ENCODE peak calls at places on chromosomes 13 and 19, in ten cellular contexts. H is fibroblast of lung, J is lower lobe of right lung, E is uterus, I is astrocyte, Z is DND-41, R is spleen, K is A549, V is breast epithelium, W is keratinocyte. M is an unnamed sample.

GRCh38 chr13:74258951-74259350 is 124.7 kb upstream of the KLF12 start:
- DNase-seq in H (no peak), J (no peak), E (no peak), I (no peak), Z (no peak), R (no peak), K (no peak), V (no peak), W (no peak), M (no peak)

GRCh38 chr13:107977175-107977574 is 238.2 kb downstream of the LIG4 start:
- DNase-seq in H (no peak), J (no peak), E (no peak), I (no peak), Z (no peak), R (no peak), K (no peak), V (no peak), W (no peak), M (no peak)

GRCh38 chr19:16330368-16330801 is 5.8 kb downstream of the KLF2 start:
- DNase-seq in H (peak), J (peak), E (peak), I (peak), Z (peak), R (peak), K (peak), V (peak), W (peak), M (no peak)

GRCh38 chr19:42306646-42307045 is 4.2 kb upstream of the PAFAH1B3 start:
- DNase-seq in H (no peak), J (no peak), E (no peak), I (no peak), Z (no peak), R (no peak), K (no peak), V (no peak), W (no peak), M (no peak)

GRCh38 chr19:53365899-53366493 is 491 bp downstream of the ZNF525 start:
- DNase-seq in H (no peak), J (peak), E (no peak), I (peak), Z (peak), R (peak), K (no peak), V (no peak), W (no peak), M (no peak)

GRCh38 chr13:45943965-45944364 is 92.4 kb upstream of the SIAH3 start:
- DNase-seq in H (peak), J (no peak), E (no peak), I (peak), Z (no peak), R (no peak), K (no peak), V (no peak), W (no peak), M (no peak)

GRCh38 chr19:38850976-38851621 is 1.3 kb upstream of the HNRNPL start:
- DNase-seq in H (no peak), J (peak), E (peak), I (no peak), Z (peak), R (peak), K (no peak), V (no peak), W (no peak), M (no peak)

GRCh38 chr19:40620161-40620485 is 19.0 kb downstream of the LTBP4 start:
- DNase-seq in H (peak), J (no peak), E (no peak), I (peak), Z (no peak), R (no peak), K (no peak), V (no peak), W (no peak), M (no peak)

GRCh38 chr13:56706485-56706884 is 434.2 kb upstream of the PRR20A start:
- DNase-seq in H (no peak), J (no peak), E (no peak), I (no peak), Z (no peak), R (no peak), K (no peak), V (no peak), W (no peak), M (no peak)

GRCh38 chr19:38239816-38240215 is 15.8 kb upstream of the DPF1 start:
- DNase-seq in H (no peak), J (no peak), E (no peak), I (no peak), Z (no peak), R (no peak), K (no peak), V (no peak), W (no peak), M (no peak)

GRCh38 chr13:93786846-93787245 is 560.2 kb downstream of the GPC6 start:
- DNase-seq in H (no peak), J (no peak), E (no peak), I (no peak), Z (no peak), R (no peak), K (no peak), V (no peak), W (no peak), M (no peak)

GRCh38 chr19:7515471-7516226 is at the start of gene ZNF358:
- DNase-seq in H (peak), J (peak), E (peak), I (peak), Z (peak), R (peak), K (peak), V (no peak), W (no peak), M (peak)

GRCh38 chr19:28999733-29000433 is 213.1 kb downstream of the UQCRFS1 start:
- DNase-seq in H (no peak), J (no peak), E (peak), I (no peak), Z (no peak), R (no peak), K (no peak), V (no peak), W (no peak), M (no peak)

GRCh38 chr13:91609353-91609752 is 210.9 kb downstream of the GPC5 start:
- DNase-seq in H (peak), J (no peak), E (no peak), I (peak), Z (no peak), R (no peak), K (no peak), V (no peak), W (no peak), M (no peak)

GRCh38 chr13:112261924-112262323 is 114.2 kb upstream of the SPACA7 start:
- DNase-seq in H (no peak), J (no peak), E (no peak), I (no peak), Z (no peak), R (no peak), K (no peak), V (no peak), W (no peak), M (no peak)

GRCh38 chr19:19458110-19458816 is 52.8 kb downstream of the GATAD2A start:
- DNase-seq in H (no peak), J (peak), E (no peak), I (no peak), Z (no peak), R (peak), K (no peak), V (no peak), W (no peak), M (no peak)

GRCh38 chr19:21569497-21569870 is 64.1 kb downstream of the ZNF429 start:
- DNase-seq in H (peak), J (peak), E (no peak), I (peak), Z (peak), R (no peak), K (no peak), V (no peak), W (no peak), M (no peak)

GRCh38 chr13:107824636-107825035 is 390.7 kb downstream of the LIG4 start:
- DNase-seq in H (no peak), J (no peak), E (no peak), I (no peak), Z (no peak), R (no peak), K (no peak), V (no peak), W (no peak), M (no peak)

GRCh38 chr19:10744848-10745293 is 27.0 kb downstream of the DNM2 start:
- DNase-seq in H (no peak), J (no peak), E (no peak), I (no peak), Z (no peak), R (no peak), K (no peak), V (no peak), W (no peak), M (no peak)

GRCh38 chr13:40026741-40027140 is 371.3 kb downstream of the COG6 start:
- DNase-seq in H (no peak), J (no peak), E (no peak), I (no peak), Z (no peak), R (no peak), K (no peak), V (no peak), W (no peak), M (no peak)

GRCh38 chr13:41457589-41458186 is 338 bp downstream of the RGCC start:
- DNase-seq in H (no peak), J (peak), E (no peak), I (no peak), Z (no peak), R (peak), K (no peak), V (no peak), W (no peak), M (no peak)
- H3K27ac ChIP-seq in H (peak), J (peak), E (peak), I (no peak), Z (no peak), R (peak), K (peak), V (peak), W (no peak), M (peak)

GRCh38 chr19:33197591-33198000 is 3.5 kb downstream of the LRP3 start:
- DNase-seq in H (no peak), J (no peak), E (no peak), I (no peak), Z (no peak), R (no peak), K (no peak), V (no peak), W (no peak), M (no peak)

GRCh38 chr19:33196446-33197193 is 2.5 kb downstream of the LRP3 start:
- DNase-seq in H (no peak), J (no peak), E (no peak), I (no peak), Z (no peak), R (no peak), K (no peak), V (no peak), W (no peak), M (no peak)

GRCh38 chr19:33194527-33194883 is 375 bp downstream of the LRP3 start:
- DNase-seq in H (peak), J (no peak), E (no peak), I (no peak), Z (no peak), R (no peak), K (no peak), V (no peak), W (no peak), M (no peak)

GRCh38 chr19:33194884-33195710 is 967 bp downstream of the LRP3 start:
- DNase-seq in H (peak), J (no peak), E (peak), I (no peak), Z (no peak), R (no peak), K (peak), V (no peak), W (no peak), M (no peak)

DNA sequence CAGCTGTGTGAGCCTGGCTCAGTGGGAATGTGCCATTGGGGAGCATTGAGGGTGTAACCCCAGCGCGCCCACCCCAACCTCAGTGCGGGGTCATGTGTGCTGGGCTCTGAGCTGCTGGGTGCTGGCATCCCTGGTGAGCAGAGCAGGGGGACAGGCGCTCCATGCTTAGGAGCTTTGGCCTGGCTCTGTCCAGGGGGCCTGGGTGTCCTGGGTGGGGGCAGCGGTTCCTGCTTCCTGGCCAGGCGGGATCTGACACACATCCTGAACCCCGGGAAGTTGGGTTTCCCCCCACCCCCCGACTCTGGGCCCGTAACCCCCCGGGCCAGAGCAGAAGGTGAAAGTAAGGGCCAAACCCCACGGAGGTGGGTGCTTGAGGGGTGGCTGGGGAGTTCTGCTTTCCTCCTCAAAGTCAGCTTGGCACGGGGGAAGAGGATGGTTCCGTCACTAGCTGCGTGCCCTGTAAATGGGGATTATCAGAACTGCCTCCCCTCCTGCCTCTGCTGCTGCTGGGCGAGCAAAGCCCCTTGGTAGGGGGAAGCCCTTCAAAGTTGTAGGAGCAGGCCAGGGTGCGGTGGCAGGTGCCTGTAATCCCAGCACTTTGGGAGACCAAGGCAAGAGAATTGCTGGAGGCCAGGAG is 1.7 kb downstream of the LRP3 start:
- DNase-seq in H (no peak), J (no peak), E (no peak), I (no peak), Z (no peak), R (no peak), K (no peak), V (no peak), W (no peak), M (no peak)
- H3K4me3 ChIP-seq in H (peak), J (peak), E (peak), I (peak), Z (no peak), R (peak), K (peak), V (peak), W (peak), M (peak)

GRCh38 chr13:113350065-113350937 is 13.6 kb downstream of the GRTP1 start:
- DNase-seq in H (no peak), J (peak), E (no peak), I (no peak), Z (no peak), R (peak), K (peak), V (no peak), W (peak), M (no peak)
- TF ChIP-seq CTCF in H (no peak), J (no peak), E (no peak), I (no peak), Z (peak), R (no peak), K (no peak), V (no peak), W (peak), M (no peak)

GRCh38 chr13:29936051-29936813 is 85.8 kb upstream of the UBL3 start:
- DNase-seq in H (no peak), J (peak), E (no peak), I (no peak), Z (no peak), R (peak), K (no peak), V (no peak), W (no peak), M (no peak)
- H3K27ac ChIP-seq in H (no peak), J (no peak), E (no peak), I (no peak), Z (no peak), R (peak), K (no peak), V (no peak), W (no peak), M (no peak)

DNA sequence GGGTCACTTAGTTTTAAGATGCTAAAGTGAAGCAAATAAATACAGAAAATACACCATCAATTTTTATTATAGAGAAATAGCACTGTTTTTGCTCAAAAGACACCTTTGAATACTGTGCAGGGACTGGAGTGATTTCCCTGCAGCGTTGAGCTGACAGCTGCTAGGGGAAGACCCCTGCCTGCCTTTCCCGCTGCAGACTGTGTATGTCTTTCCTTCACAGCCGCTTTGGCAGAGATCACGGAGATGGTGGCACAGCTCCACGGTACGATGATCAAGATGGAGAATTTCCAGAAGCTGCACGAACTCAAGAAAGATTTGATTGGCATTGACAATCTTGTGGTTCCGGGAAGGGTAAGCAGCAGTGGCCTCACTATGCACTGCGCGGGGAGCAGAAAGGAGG is 141.6 kb downstream of the STK24 start:
- DNase-seq in H (no peak), J (no peak), E (no peak), I (no peak), Z (no peak), R (no peak), K (no peak), V (no peak), W (no peak), M (no peak)
- H3K4me3 ChIP-seq in H (no peak), J (no peak), E (no peak), I (no peak), Z (no peak), R (no peak), K (no peak), V (no peak), W (no peak), M (no peak)

GRCh38 chr19:2950286-2951124 is 5.7 kb upstream of the ZNF77 start:
- DNase-seq in H (peak), J (peak), E (peak), I (peak), Z (peak), R (peak), K (peak), V (peak), W (peak), M (peak)
- TF ChIP-seq CTCF in H (no peak), J (no peak), E (no peak), I (no peak), Z (no peak), R (no peak), K (no peak), V (peak), W (no peak), M (no peak)

DNA sequence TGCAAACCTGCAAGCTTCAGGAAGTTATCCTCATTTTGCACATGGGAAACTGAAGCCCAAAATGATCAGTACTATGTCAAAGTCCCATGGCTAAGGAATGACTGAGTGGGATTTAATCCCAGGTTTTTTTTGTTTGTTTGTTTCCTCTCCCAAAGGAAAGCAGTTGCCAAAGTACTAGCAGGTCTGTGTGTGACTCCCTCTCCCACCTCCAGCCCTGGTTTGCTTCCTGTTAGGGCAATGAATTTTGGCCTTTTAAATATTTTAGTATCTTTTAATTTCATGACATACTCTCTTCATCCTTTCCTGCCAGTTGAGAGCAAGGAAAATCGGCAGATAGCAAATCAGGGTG is 134.1 kb upstream of the RNF113B start:
- DNase-seq in H (no peak), J (no peak), E (no peak), I (no peak), Z (no peak), R (no peak), K (no peak), V (no peak), W (no peak), M (no peak)
- H3K27ac ChIP-seq in H (no peak), J (no peak), E (no peak), I (no peak), Z (no peak), R (no peak), K (no peak), V (peak), W (no peak), M (no peak)

GRCh38 chr19:34173145-34173956 is 1.0 kb downstream of the LSM14A start:
- DNase-seq in H (peak), J (peak), E (peak), I (peak), Z (peak), R (peak), K (peak), V (peak), W (no peak), M (peak)
- H3K4me3 ChIP-seq in H (peak), J (peak), E (peak), I (peak), Z (peak), R (peak), K (peak), V (peak), W (peak), M (peak)

GRCh38 chr19:48250290-48251025 is 5.3 kb downstream of the CARD8 start:
- DNase-seq in H (no peak), J (no peak), E (no peak), I (no peak), Z (no peak), R (no peak), K (no peak), V (no peak), W (no peak), M (no peak)
- TF ChIP-seq CTCF in H (no peak), J (no peak), E (no peak), I (no peak), Z (no peak), R (no peak), K (no peak), V (no peak), W (no peak), M (no peak)

DNA sequence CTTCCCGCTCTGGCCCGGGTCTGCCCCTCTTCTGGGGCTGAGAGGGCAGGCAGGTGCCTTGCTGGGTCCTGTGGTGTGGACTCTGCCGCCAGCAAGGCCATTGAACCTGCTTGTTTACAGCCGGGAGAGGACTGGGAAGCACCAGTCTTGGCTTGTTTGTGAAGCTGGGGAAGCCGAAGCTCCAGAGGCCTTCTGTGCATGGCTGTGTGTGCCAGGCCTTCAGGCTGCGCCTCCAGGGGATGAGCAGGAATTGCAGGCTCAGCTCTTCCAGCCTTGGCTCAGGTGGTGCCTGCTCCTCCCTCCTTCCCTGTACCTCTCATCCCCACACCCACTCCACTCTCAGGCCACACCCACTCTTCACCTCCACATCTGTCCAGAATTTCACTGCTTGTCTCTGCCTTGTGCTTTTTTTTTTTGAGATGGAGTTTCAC is 17.5 kb downstream of the NDUFB7 start:
- DNase-seq in H (no peak), J (no peak), E (no peak), I (no peak), Z (no peak), R (no peak), K (no peak), V (peak), W (no peak), M (no peak)
- H3K27ac ChIP-seq in H (no peak), J (no peak), E (no peak), I (no peak), Z (no peak), R (no peak), K (no peak), V (peak), W (peak), M (no peak)